ENCODE peak calls at places on chromosome 13, in six cellular contexts. U is brain microvascular endothelial cell; R is heart right ventricle; B is Peyer's patch; O is adrenal gland; V is CD8-positive, alpha-beta T cell. K is an unnamed sample.

GRCh38 chr13:31962661-31963345 is 68.8 kb upstream of the FRY start:
- DNase-seq in U (peak; percentile 46), R (no peak), B (no peak), O (no peak), V (no peak), K (no peak)

GRCh38 chr13:99331881-99332293 is 24.7 kb upstream of the GPR183 start:
- DNase-seq in U (no peak), R (no peak), B (no peak), O (no peak), V (no peak), K (no peak)

GRCh38 chr13:60494296-60494695 is 97.3 kb downstream of the TDRD3 start:
- DNase-seq in U (no peak), R (no peak), B (no peak), O (no peak), V (no peak), K (no peak)

GRCh38 chr13:74017301-74018092 is 116.7 kb downstream of the KLF12 start:
- DNase-seq in U (no peak), R (no peak), B (no peak), O (no peak), V (no peak), K (no peak)

GRCh38 chr13:26485288-26485687 is 72.2 kb upstream of the WASF3 start:
- DNase-seq in U (no peak), R (no peak), B (peak; percentile 4), O (no peak), V (no peak), K (no peak)

GRCh38 chr13:101399365-101399764 is 16.9 kb downstream of the NALCN start:
- DNase-seq in U (peak; percentile 27), R (no peak), B (no peak), O (no peak), V (no peak), K (no peak)

GRCh38 chr13:35923347-35923746 is 207.8 kb downstream of the DCLK1 start:
- DNase-seq in U (peak; percentile 78), R (peak; percentile 15), B (no peak), O (peak; percentile 52), V (no peak), K (no peak)

GRCh38 chr13:66992183-66992582 is 238.0 kb downstream of the PCDH9 start:
- DNase-seq in U (peak; percentile 56), R (no peak), B (no peak), O (no peak), V (no peak), K (no peak)

GRCh38 chr13:26220575-26220974 is 1.5 kb downstream of the RNF6 start:
- DNase-seq in U (peak; percentile 47), R (no peak), B (no peak), O (peak; percentile 32), V (no peak), K (no peak)

GRCh38 chr13:53191091-53191490 is 162.5 kb downstream of the OLFM4 start:
- DNase-seq in U (no peak), R (no peak), B (no peak), O (no peak), V (no peak), K (no peak)

GRCh38 chr13:92826197-92826596 is 400.4 kb upstream of the GPC6 start:
- DNase-seq in U (no peak), R (no peak), B (no peak), O (no peak), V (no peak), K (no peak)

GRCh38 chr13:32136061-32136460 is 104.5 kb downstream of the FRY start:
- DNase-seq in U (no peak), R (no peak), B (no peak), O (no peak), V (no peak), K (no peak)

GRCh38 chr13:20714563-20715339 is 11.3 kb downstream of the IL17D start:
- DNase-seq in U (peak; percentile 29), R (peak; percentile 60), B (no peak), O (peak; percentile 44), V (no peak), K (no peak)

GRCh38 chr13:31514932-31515331 is 224.4 kb upstream of the RXFP2 start:
- DNase-seq in U (no peak), R (no peak), B (no peak), O (no peak), V (no peak), K (no peak)

GRCh38 chr13:24178847-24179845 is 18.6 kb downstream of the SPATA13 start:
- DNase-seq in U (no peak), R (no peak), B (no peak), O (no peak), V (no peak), K (no peak)

GRCh38 chr13:23427342-23428182 is 5.9 kb downstream of the SACS start:
- DNase-seq in U (peak; percentile 73), R (peak; percentile 13), B (no peak), O (peak; percentile 23), V (no peak), K (no peak)

GRCh38 chr13:105474983-105475382 is 1060.5 kb downstream of the EFNB2 start:
- DNase-seq in U (no peak), R (no peak), B (no peak), O (no peak), V (no peak), K (no peak)

GRCh38 chr13:48043789-48044503 is 6.4 kb downstream of the NUDT15 start:
- DNase-seq in U (peak; percentile 35), R (no peak), B (no peak), O (no peak), V (no peak), K (peak; percentile 70)
- H3K36me3 ChIP-seq in U (no peaks in the 10 kb centered on the region), R (peaks cover 57% of the 10 kb centered on the region), B (peaks cover 6% of the 10 kb centered on the region), O (peaks cover 7% of the 10 kb centered on the region), V (no peaks in the 10 kb centered on the region), K (no peaks in the 10 kb centered on the region)

GRCh38 chr13:113322043-113322461 is 25.0 kb downstream of the LAMP1 start:
- DNase-seq in U (no peak), R (no peak), B (no peak), O (no peak), V (no peak), K (no peak)

GRCh38 chr13:113322890-113323651 is 26.0 kb downstream of the LAMP1 start:
- DNase-seq in U (no peak), R (no peak), B (no peak), O (peak; percentile 73), V (no peak), K (no peak)

GRCh38 chr13:113324336-113324882 is 27.4 kb downstream of the LAMP1 start:
- DNase-seq in U (no peak), R (no peak), B (no peak), O (no peak), V (no peak), K (no peak)

GRCh38 chr13:113325779-113326178 is 28.7 kb downstream of the LAMP1 start:
- DNase-seq in U (no peak), R (no peak), B (no peak), O (peak; percentile 24), V (no peak), K (no peak)

GRCh38 chr13:113323869-113324268 is 26.8 kb downstream of the LAMP1 start:
- DNase-seq in U (no peak), R (no peak), B (no peak), O (no peak), V (no peak), K (no peak)
- H3K36me3 ChIP-seq in U (peaks cover 35% of the 10 kb centered on the region), R (peaks cover 64% of the 10 kb centered on the region), B (peaks cover 70% of the 10 kb centered on the region), O (peaks cover 54% of the 10 kb centered on the region), V (peaks cover 29% of the 10 kb centered on the region), K (peaks cover 22% of the 10 kb centered on the region)

GRCh38 chr13:112720251-112720650 is 30.4 kb downstream of the ATP11A start:
- DNase-seq in U (no peak), R (no peak), B (peak; percentile 14), O (no peak), V (no peak), K (no peak)
- H3K36me3 ChIP-seq in U (no peaks in the 10 kb centered on the region), R (peaks cover 6% of the 10 kb centered on the region), B (no peaks in the 10 kb centered on the region), O (no peaks in the 10 kb centered on the region), V (no peaks in the 10 kb centered on the region), K (no peaks in the 10 kb centered on the region)

GRCh38 chr13:42577538-42577937 is 3.6 kb downstream of the TNFSF11 start:
- DNase-seq in U (no peak), R (no peak), B (no peak), O (no peak), V (no peak), K (no peak)

GRCh38 chr13:42574011-42574410 is at the start of gene TNFSF11:
- DNase-seq in U (no peak), R (no peak), B (no peak), O (no peak), V (no peak), K (no peak)

GRCh38 chr13:42575938-42576337 is 2.0 kb downstream of the TNFSF11 start:
- DNase-seq in U (no peak), R (no peak), B (no peak), O (no peak), V (no peak), K (no peak)

GRCh38 chr13:42571895-42572294 is 2.1 kb upstream of the TNFSF11 start:
- DNase-seq in U (no peak), R (no peak), B (no peak), O (no peak), V (no peak), K (no peak)

GRCh38 chr13:42574435-42575311 is 721 bp downstream of the TNFSF11 start:
- DNase-seq in U (no peak), R (no peak), B (no peak), O (no peak), V (no peak), K (no peak)
- H3K36me3 ChIP-seq in U (no peaks in the 10 kb centered on the region), R (no peaks in the 10 kb centered on the region), B (no peaks in the 10 kb centered on the region), O (no peaks in the 10 kb centered on the region), V (no peaks in the 10 kb centered on the region), K (no peaks in the 10 kb centered on the region)

GRCh38 chr13:110485604-110486003 is 75.9 kb downstream of the RAB20 start:
- DNase-seq in U (no peak), R (no peak), B (no peak), O (no peak), V (no peak), K (no peak)

GRCh38 chr13:110484290-110485048 is 77.1 kb downstream of the RAB20 start:
- DNase-seq in U (no peak), R (no peak), B (no peak), O (no peak), V (no peak), K (no peak)

GRCh38 chr13:110480161-110480560 is 81.4 kb downstream of the RAB20 start:
- DNase-seq in U (no peak), R (no peak), B (no peak), O (no peak), V (no peak), K (no peak)

GRCh38 chr13:110486061-110486780 is 75.3 kb downstream of the RAB20 start:
- DNase-seq in U (no peak), R (no peak), B (no peak), O (no peak), V (no peak), K (no peak)

DNA sequence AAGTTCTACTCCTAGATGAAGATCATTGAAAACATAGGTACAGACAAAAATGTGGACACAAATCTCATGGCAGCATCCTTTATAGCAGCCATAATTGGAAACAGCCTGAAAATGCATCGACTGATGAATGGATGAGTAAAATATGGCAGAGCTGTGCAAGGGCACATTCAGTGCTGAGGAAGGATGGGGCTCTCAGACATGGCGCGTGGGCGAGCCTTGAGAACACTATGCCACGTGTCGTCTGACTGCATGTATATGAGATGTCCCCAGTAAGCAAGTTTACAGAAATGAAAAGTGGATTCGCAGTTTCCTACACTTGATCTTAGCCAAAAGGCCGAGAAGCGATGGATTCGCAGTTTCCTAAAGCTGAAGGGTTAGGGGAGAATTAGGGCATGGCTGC is 78.1 kb downstream of the RAB20 start:
- DNase-seq in U (no peak), R (no peak), B (no peak), O (no peak), V (no peak), K (no peak)
- H3K36me3 ChIP-seq in U (peaks cover 86% of the 10 kb centered on the region), R (peaks cover 84% of the 10 kb centered on the region), B (peaks cover 22% of the 10 kb centered on the region), O (peaks cover 19% of the 10 kb centered on the region), V (no peaks in the 10 kb centered on the region), K (no peaks in the 10 kb centered on the region)

K was measured in small intestine.